ENCODE peak calls at places on chromosomes 6 and 20, in five cellular contexts. U, Z, A, V and B are unnamed samples.

GRCh38 chr6:8557019-8557748 is 121.8 kb upstream of the SLC35B3 start:
- DNase-seq in U (no peak), Z (no peak), A (no peak), V (no peak), B (no peak)

GRCh38 chr6:112906737-112907136 is 559.6 kb downstream of the RFPL4B start:
- DNase-seq in U (peak; percentile 50), Z (no peak), A (peak; percentile 17), V (no peak), B (no peak)

GRCh38 chr20:54476336-54476928 is 1.0 kb downstream of the DOK5 start:
- DNase-seq in U (peak; percentile 36), Z (no peak), A (no peak), V (no peak), B (peak; percentile 67)

GRCh38 chr6:138255443-138255842 is 37.2 kb upstream of the PBOV1 start:
- DNase-seq in U (no peak), Z (no peak), A (no peak), V (no peak), B (no peak)

GRCh38 chr6:101700655-101701054 is 307.1 kb downstream of the GRIK2 start:
- DNase-seq in U (no peak), Z (no peak), A (no peak), V (no peak), B (peak; percentile 62)

GRCh38 chr6:49326337-49326736 is 136.7 kb downstream of the MMUT start:
- DNase-seq in U (no peak), Z (no peak), A (no peak), V (no peak), B (no peak)

GRCh38 chr20:37681384-37681977 is 12.3 kb upstream of the CTNNBL1 start:
- DNase-seq in U (no peak), Z (no peak), A (no peak), V (no peak), B (peak; percentile 63)

GRCh38 chr6:36028088-36028886 is 679 bp downstream of the MAPK14 start:
- DNase-seq in U (peak; percentile 27), Z (peak; percentile 46), A (peak; percentile 67), V (no peak), B (peak; percentile 74)

GRCh38 chr6:142374965-142375733 is 73.3 kb downstream of the ADGRG6 start:
- DNase-seq in U (no peak), Z (no peak), A (peak; percentile 68), V (no peak), B (no peak)

GRCh38 chr6:57173886-57174510 is 1.9 kb downstream of the BAG2 start:
- DNase-seq in U (no peak), Z (no peak), A (peak; percentile 35), V (no peak), B (peak; percentile 56)

GRCh38 chr6:22928775-22929174 is 359.4 kb downstream of the HDGFL1 start:
- DNase-seq in U (no peak), Z (no peak), A (no peak), V (no peak), B (peak; percentile 45)

GRCh38 chr6:139577991-139578604 is 203.7 kb upstream of the CITED2 start:
- DNase-seq in U (no peak), Z (no peak), A (peak; percentile 69), V (no peak), B (no peak)

GRCh38 chr6:95923518-95923917 is 92.3 kb upstream of the FUT9 start:
- DNase-seq in U (no peak), Z (peak; percentile 15), A (peak; percentile 7), V (no peak), B (peak; percentile 75)

GRCh38 chr6:168132531-168133184 is 53.6 kb upstream of the FRMD1 start:
- DNase-seq in U (peak; percentile 75), Z (peak; percentile 46), A (peak; percentile 73), V (no peak), B (peak; percentile 89)

GRCh38 chr6:157695301-157696030 is 127.6 kb upstream of the SNX9 start:
- DNase-seq in U (no peak), Z (no peak), A (no peak), V (no peak), B (no peak)

GRCh38 chr6:150696156-150696555 is 96.5 kb downstream of the PLEKHG1 start:
- DNase-seq in U (no peak), Z (no peak), A (no peak), V (no peak), B (no peak)

GRCh38 chr20:59988141-59988540 is 29.9 kb downstream of the CDH26 start:
- DNase-seq in U (no peak), Z (no peak), A (peak; percentile 62), V (no peak), B (peak; percentile 77)

GRCh38 chr6:125058562-125058961 is 95.0 kb upstream of the TPD52L1 start:
- DNase-seq in U (no peak), Z (no peak), A (no peak), V (no peak), B (no peak)

GRCh38 chr6:50939931-50940330 is 121.3 kb downstream of the TFAP2B start:
- DNase-seq in U (no peak), Z (no peak), A (no peak), V (no peak), B (no peak)

GRCh38 chr6:12401200-12401599 is 111.0 kb downstream of the EDN1 start:
- DNase-seq in U (peak; percentile 34), Z (no peak), A (no peak), V (no peak), B (no peak)

GRCh38 chr20:41524980-41525613 is 93.1 kb downstream of the CHD6 start:
- DNase-seq in U (peak; percentile 86), Z (peak; percentile 86), A (peak; percentile 20), V (no peak), B (no peak)

GRCh38 chr6:117515326-117515725 is 32.9 kb downstream of the DCBLD1 start:
- DNase-seq in U (no peak), Z (no peak), A (no peak), V (no peak), B (no peak)

GRCh38 chr20:34433391-34433790 is 70.3 kb downstream of the ITCH start:
- DNase-seq in U (no peak), Z (no peak), A (no peak), V (no peak), B (no peak)

GRCh38 chr6:147285087-147285855 is 81.1 kb downstream of the STXBP5 start:
- DNase-seq in U (no peak), Z (no peak), A (peak; percentile 55), V (no peak), B (no peak)

GRCh38 chr6:44696686-44697085 is 309.2 kb downstream of the CDC5L start:
- DNase-seq in U (no peak), Z (no peak), A (no peak), V (no peak), B (no peak)

GRCh38 chr20:32450484-32451061 is 92.4 kb downstream of the ASXL1 start:
- DNase-seq in U (no peak), Z (no peak), A (no peak), V (no peak), B (no peak)

GRCh38 chr20:32449890-32450401 is 91.8 kb downstream of the ASXL1 start:
- DNase-seq in U (no peak), Z (no peak), A (no peak), V (no peak), B (no peak)

GRCh38 chr20:32447136-32448027 is 89.3 kb downstream of the ASXL1 start:
- DNase-seq in U (no peak), Z (peak; percentile 3), A (no peak), V (no peak), B (peak; percentile 31)

GRCh38 chr20:32448306-32449056 is 90.3 kb downstream of the ASXL1 start:
- DNase-seq in U (no peak), Z (peak; percentile 3), A (no peak), V (no peak), B (peak; percentile 36)

DNA sequence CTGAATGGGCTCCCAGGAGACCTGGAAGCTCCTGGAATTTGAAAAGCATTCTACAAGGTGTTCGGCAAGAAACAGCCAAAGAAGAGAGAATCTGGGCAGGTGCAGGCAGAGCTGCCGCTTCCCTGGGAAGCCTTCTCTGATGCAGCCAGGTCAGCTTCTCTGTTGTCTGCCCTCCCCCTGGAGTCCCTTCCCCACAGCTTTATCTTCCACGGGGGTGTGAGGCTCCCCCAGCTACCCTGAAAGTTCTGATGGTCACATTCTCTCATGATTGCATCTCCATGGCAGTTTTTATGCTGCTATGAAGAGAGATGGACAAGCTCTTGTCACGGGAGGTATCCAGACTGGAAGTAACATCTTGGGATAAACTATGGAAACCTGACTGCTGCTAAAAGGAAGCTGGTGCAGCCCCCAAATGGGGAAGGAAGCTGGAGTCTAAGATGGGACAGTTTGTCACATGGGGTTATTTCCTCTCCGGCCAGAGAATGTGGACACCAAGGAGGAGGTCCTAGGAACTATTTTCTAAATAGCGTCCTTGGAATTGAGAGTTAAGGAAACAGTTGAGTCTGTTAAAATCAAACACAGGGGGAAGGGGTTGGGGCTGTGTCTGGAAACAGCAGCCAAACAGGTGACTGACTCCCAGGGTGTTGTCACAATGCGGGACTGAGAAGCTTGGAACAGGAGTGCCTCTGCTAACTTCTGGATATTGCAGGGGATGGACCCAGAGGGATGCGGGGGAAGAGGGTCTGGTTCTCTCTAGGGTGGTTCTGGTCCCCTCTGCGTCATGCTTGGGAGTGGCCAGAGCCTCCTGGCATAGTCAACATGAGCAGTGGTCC is 91.1 kb downstream of the ASXL1 start:
- DNase-seq in U (no peak), Z (no peak), A (no peak), V (no peak), B (no peak)
- H3K4me1 ChIP-seq in U (peaks cover 40% of the 10 kb centered on the region), Z (no peaks in the 10 kb centered on the region), A (peaks cover 12% of the 10 kb centered on the region), V (peaks cover 18% of the 10 kb centered on the region), B (no peaks in the 10 kb centered on the region)

GRCh38 chr6:21601341-21601740 is 7.8 kb downstream of the SOX4 start:
- DNase-seq in U (no peak), Z (no peak), A (no peak), V (no peak), B (no peak)

GRCh38 chr6:21597243-21597682 is 3.7 kb downstream of the SOX4 start:
- DNase-seq in U (no peak), Z (no peak), A (no peak), V (no peak), B (no peak)

GRCh38 chr6:21598662-21599061 is 5.1 kb downstream of the SOX4 start:
- DNase-seq in U (no peak), Z (peak; percentile 13), A (no peak), V (no peak), B (no peak)

GRCh38 chr6:21597706-21598273 is 4.2 kb downstream of the SOX4 start:
- DNase-seq in U (no peak), Z (peak; percentile 20), A (no peak), V (no peak), B (no peak)

DNA sequence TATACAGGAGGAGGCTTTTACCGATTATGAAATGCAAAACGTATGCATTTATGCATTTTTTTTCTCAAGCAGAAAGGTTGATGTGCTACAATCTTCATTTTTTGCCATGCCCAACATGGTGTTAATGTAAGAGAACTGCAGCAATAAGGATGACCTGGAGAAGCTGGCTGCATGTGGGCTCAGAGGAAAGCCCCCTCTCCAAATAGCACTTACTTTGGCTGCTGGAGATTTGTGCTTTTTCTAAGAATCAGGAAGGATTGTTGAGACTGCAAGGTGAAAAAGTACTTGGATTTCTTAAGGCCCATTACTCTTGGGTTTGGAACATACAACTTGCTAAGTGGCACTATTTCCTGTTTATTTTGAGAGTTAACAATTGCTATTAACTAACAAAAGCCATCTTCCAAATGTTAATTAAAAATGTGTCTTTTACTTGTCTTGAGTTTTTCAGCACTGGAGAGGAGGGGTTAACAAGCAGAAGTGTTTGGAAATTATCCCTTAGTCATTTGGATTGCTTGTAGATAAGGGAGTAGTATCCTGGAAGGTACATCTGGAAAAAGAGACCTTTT is 5.6 kb downstream of the SOX4 start:
- DNase-seq in U (no peak), Z (no peak), A (no peak), V (no peak), B (no peak)
- H3K4me3 ChIP-seq in U (peak overlapping the region; percentile 84), Z (no peak overlapping the region), A (no peak overlapping the region), V (no peak overlapping the region), B (peak overlapping the region; percentile 92)

GRCh38 chr6:30719356-30719755 is 796 bp upstream of the TUBB start:
- DNase-seq in U (no peak), Z (no peak), A (no peak), V (no peak), B (no peak)
- H3K4me1 ChIP-seq in U (peaks cover 59% of the 10 kb centered on the region), Z (peaks cover 30% of the 10 kb centered on the region), A (peaks cover 13% of the 10 kb centered on the region), V (peaks cover 33% of the 10 kb centered on the region), B (no peaks in the 10 kb centered on the region)

GRCh38 chr6:26576407-26576843 is 20.3 kb upstream of the ABT1 start:
- DNase-seq in U (no peak), Z (no peak), A (no peak), V (no peak), B (no peak)
- H3K4me3 ChIP-seq in U (peak overlapping the region; percentile 25), Z (no peak overlapping the region), A (no peak overlapping the region), V (no peak overlapping the region), B (peak overlapping the region; percentile 93)